ENCODE peak calls at places on chromosomes 5 and 9, in five cellular contexts. K, S, P, J and F are unnamed samples.

GRCh38 chr9:136952876-136953770 is 1.1 kb downstream of the LCN12 start:
- DNase-seq in K (no peak), S (no peak), P (no peak), J (no peak), F (no peak)

GRCh38 chr5:42985129-42986037 is 54.7 kb downstream of the ANXA2R start:
- DNase-seq in K (no peak), S (no peak), P (no peak), J (peak), F (no peak)

GRCh38 chr5:139061856-139062255 is 136.3 kb downstream of the SIL1 start:
- DNase-seq in K (no peak), S (no peak), P (no peak), J (peak), F (no peak)

GRCh38 chr5:89037090-89037489 is 154.1 kb upstream of the MEF2C start:
- DNase-seq in K (no peak), S (peak), P (no peak), J (peak), F (no peak)

GRCh38 chr5:170631471-170632195 is 127.8 kb downstream of the KCNIP1 start:
- DNase-seq in K (peak), S (peak), P (no peak), J (no peak), F (peak)

GRCh38 chr9:27750571-27750970 is 177.3 kb upstream of the C9orf72 start:
- DNase-seq in K (no peak), S (no peak), P (no peak), J (no peak), F (no peak)

GRCh38 chr5:108788142-108788541 is 40.4 kb downstream of the FER start:
- DNase-seq in K (peak), S (no peak), P (no peak), J (no peak), F (no peak)

GRCh38 chr5:89200899-89201298 is 317.9 kb upstream of the MEF2C start:
- DNase-seq in K (no peak), S (no peak), P (no peak), J (no peak), F (no peak)

GRCh38 chr9:83219154-83219923 is 156.4 kb upstream of the RASEF start:
- DNase-seq in K (peak), S (peak), P (no peak), J (peak), F (peak)

DNA sequence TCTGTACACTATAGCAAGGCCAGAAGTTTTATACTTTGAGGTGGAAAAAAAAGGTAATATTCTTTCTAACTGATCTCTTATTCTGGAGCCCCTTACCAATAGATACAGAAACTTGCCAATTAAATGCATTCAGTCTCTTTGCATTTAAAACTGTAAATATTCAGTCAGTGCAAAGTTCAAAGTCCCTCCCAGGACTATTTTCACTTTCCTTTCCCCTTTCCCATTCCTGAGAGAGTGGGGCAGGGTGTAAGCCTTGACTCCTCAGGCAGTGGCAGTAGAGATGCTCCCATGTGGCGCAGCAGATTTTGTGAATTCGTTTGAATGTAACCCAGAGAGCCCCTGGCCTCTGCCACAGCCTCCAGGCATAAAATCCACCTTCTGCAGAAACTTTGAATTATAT is 29.9 kb downstream of the CETN3 start:
- DNase-seq in K (no peak), S (no peak), P (no peak), J (no peak), F (no peak)
- TF ChIP-seq RCOR1 in K (no peak), S (no peak), P (no peak), J (no peak), F (no peak)

GRCh38 chr9:93297659-93298497 is 113.9 kb downstream of the WNK2 start:
- DNase-seq in K (peak), S (no peak), P (no peak), J (no peak), F (peak)

GRCh38 chr9:93295031-93295430 is 111.1 kb downstream of the WNK2 start:
- DNase-seq in K (peak), S (no peak), P (no peak), J (no peak), F (no peak)

GRCh38 chr9:93298498-93299417 is 114.8 kb downstream of the WNK2 start:
- DNase-seq in K (peak), S (no peak), P (no peak), J (no peak), F (no peak)

GRCh38 chr9:93295456-93296076 is 111.6 kb downstream of the WNK2 start:
- DNase-seq in K (peak), S (no peak), P (no peak), J (no peak), F (no peak)

DNA sequence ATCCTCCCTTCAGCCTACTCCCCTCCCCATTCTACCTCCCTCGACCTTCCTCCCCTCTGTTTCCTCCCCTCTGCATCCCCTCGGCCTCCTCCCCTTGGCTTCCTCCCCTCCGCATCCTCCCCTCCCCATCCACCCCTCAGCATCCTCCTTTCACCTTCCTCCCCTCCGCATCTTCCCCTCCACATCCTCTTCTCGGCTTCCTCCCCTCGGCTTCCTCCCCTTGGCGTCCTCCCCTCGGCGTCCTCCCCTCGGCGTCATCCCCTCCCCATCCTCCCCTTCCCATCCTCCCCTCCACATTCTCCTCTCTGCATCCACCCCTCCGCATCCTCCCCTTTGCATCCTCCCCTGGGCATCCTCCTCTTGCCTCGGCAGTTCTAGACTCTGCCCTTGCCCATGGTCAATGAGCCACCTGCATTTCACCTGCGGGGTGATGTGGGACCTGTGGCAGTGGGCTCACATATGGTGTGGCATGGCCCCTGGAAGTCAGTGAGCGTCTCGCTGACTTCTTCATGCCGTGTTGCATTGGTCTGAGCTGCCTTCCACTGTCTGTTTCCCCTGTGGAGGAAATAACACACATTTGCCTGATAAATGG is 113.0 kb downstream of the WNK2 start:
- DNase-seq in K (peak), S (no peak), P (no peak), J (no peak), F (peak)
- H3K4me2 ChIP-seq in K (no peak), S (no peak), P (no peak), J (no peak), F (no peak)

GRCh38 chr9:4594994-4595393 is 67.1 kb upstream of the PLPP6 start:
- DNase-seq in K (no peak), S (no peak), P (no peak), J (no peak), F (no peak)

GRCh38 chr9:4592325-4592724 is 69.8 kb upstream of the PLPP6 start:
- DNase-seq in K (no peak), S (no peak), P (no peak), J (no peak), F (no peak)

GRCh38 chr9:4594545-4594944 is 67.5 kb upstream of the PLPP6 start:
- DNase-seq in K (no peak), S (no peak), P (no peak), J (no peak), F (no peak)

GRCh38 chr9:4592886-4593285 is 69.2 kb upstream of the PLPP6 start:
- DNase-seq in K (no peak), S (no peak), P (no peak), J (no peak), F (no peak)

GRCh38 chr9:4596165-4596922 is 65.8 kb upstream of the PLPP6 start:
- DNase-seq in K (no peak), S (no peak), P (peak), J (no peak), F (no peak)
- TF ChIP-seq RCOR1 in K (no peak), S (no peak), P (no peak), J (no peak), F (no peak)

GRCh38 chr9:117687532-117687931 is 16.7 kb upstream of the TLR4 start:
- DNase-seq in K (no peak), S (no peak), P (no peak), J (no peak), F (no peak)
- H3K4me2 ChIP-seq in K (no peak), S (no peak), P (no peak), J (no peak), F (no peak)

GRCh38 chr5:77397686-77398300 is 94.3 kb downstream of the WDR41 start:
- DNase-seq in K (no peak), S (no peak), P (no peak), J (no peak), F (no peak)
- TF ChIP-seq RCOR1 in K (no peak), S (no peak), P (no peak), J (no peak), F (no peak)

GRCh38 chr5:93503598-93504067 is 77.4 kb downstream of the NR2F1-AS1 start:
- DNase-seq in K (no peak), S (peak), P (no peak), J (peak), F (no peak)
- H3K4me2 ChIP-seq in K (peak), S (peak), P (no peak), J (peak), F (no peak)